ENCODE peak calls at places on chromosomes 11 and 22, in ten cellular contexts. D, M, L, G, O, K, R, P, Q and Y are unnamed samples.

GRCh38 chr11:69504127-69504526 is 22.7 kb downstream of the LINC01488 start:
- DNase-seq in D (no peak), M (no peak), L (no peak), G (no peak), O (no peak), K (no peak), R (no peak), P (no peak), Q (no peak), Y (no peak)

GRCh38 chr11:104897891-104898684 is at the start of gene CASP12:
- DNase-seq in D (no peak), M (no peak), L (no peak), G (peak), O (no peak), K (no peak), R (no peak), P (no peak), Q (peak), Y (no peak)

GRCh38 chr11:103295704-103296103 is 186.5 kb downstream of the DYNC2H1 start:
- DNase-seq in D (no peak), M (no peak), L (no peak), G (peak), O (no peak), K (no peak), R (no peak), P (no peak), Q (no peak), Y (no peak)

GRCh38 chr11:57345555-57346151 is 7.5 kb downstream of the P2RX3 start:
- DNase-seq in D (peak), M (peak), L (no peak), G (peak), O (peak), K (peak), R (no peak), P (peak), Q (peak), Y (no peak)

GRCh38 chr22:35887296-35887875 is 141.2 kb downstream of the RBFOX2 start:
- DNase-seq in D (no peak), M (no peak), L (no peak), G (no peak), O (no peak), K (no peak), R (no peak), P (no peak), Q (no peak), Y (no peak)

GRCh38 chr11:119504366-119504765 is 81.4 kb upstream of the THY1 start:
- DNase-seq in D (no peak), M (no peak), L (no peak), G (no peak), O (no peak), K (no peak), R (no peak), P (no peak), Q (no peak), Y (no peak)

GRCh38 chr11:100681064-100681502 is 6.0 kb upstream of the ARHGAP42 start:
- DNase-seq in D (no peak), M (peak), L (no peak), G (peak), O (peak), K (peak), R (no peak), P (no peak), Q (peak), Y (no peak)

GRCh38 chr11:17145972-17146371 is 61.8 kb downstream of the PIK3C2A start:
- DNase-seq in D (no peak), M (no peak), L (no peak), G (peak), O (no peak), K (no peak), R (no peak), P (no peak), Q (no peak), Y (no peak)

GRCh38 chr11:104076455-104076854 is 40.0 kb downstream of the DDI1 start:
- DNase-seq in D (no peak), M (no peak), L (no peak), G (no peak), O (no peak), K (no peak), R (no peak), P (no peak), Q (no peak), Y (no peak)

GRCh38 chr11:19018901-19019300 is 41.6 kb downstream of the MRGPRX2 start:
- DNase-seq in D (no peak), M (no peak), L (no peak), G (no peak), O (no peak), K (no peak), R (no peak), P (no peak), Q (no peak), Y (no peak)

DNA sequence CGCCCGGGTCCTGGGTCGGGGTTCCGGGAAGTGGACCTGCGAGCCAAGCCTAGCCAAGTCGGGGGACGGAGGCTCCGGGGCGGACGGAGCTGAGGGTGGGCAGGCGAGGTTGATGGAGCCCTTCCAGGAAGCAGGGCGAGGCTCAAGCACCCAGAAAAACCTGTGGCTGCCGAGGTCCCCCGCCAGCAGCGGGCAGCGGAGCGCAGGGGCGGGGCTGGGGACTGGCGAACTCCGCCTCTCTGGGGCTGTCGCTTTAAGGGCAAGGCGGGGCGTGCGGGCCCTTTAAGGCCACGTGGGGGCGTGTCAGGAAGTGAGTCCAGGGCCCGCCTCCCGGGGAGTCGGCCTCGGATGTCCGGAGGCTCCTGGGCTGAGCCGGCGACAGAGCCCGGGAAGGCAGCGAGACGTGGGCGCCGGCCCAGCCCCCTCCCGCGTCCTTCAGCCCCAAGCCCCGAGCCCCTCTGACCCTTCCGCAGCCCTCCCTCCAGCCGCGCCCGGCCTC is at the start of gene SLC35C1:
- DNase-seq in D (peak), M (peak), L (peak), G (peak), O (peak), K (peak), R (peak), P (peak), Q (peak), Y (peak)
- TF ChIP-seq CTCF in D (no peak), M (no peak), L (peak), G (no peak), O (no peak), K (no peak), R (peak), P (peak), Q (peak), Y (no peak)

GRCh38 chr22:30424471-30425326 is 869 bp upstream of the MTFP1 start:
- DNase-seq in D (no peak), M (peak), L (no peak), G (no peak), O (no peak), K (no peak), R (no peak), P (no peak), Q (no peak), Y (no peak)
- TF ChIP-seq CTCF in D (no peak), M (no peak), L (no peak), G (peak), O (no peak), K (no peak), R (peak), P (no peak), Q (peak), Y (no peak)

GRCh38 chr11:131217313-131218297 is 152.8 kb upstream of the NTM start:
- DNase-seq in D (no peak), M (no peak), L (no peak), G (no peak), O (no peak), K (no peak), R (no peak), P (no peak), Q (no peak), Y (no peak)
- TF ChIP-seq CTCF in D (no peak), M (no peak), L (peak), G (no peak), O (no peak), K (no peak), R (peak), P (peak), Q (peak), Y (peak)

GRCh38 chr11:116217006-116217405 is 555.8 kb downstream of the BUD13 start:
- DNase-seq in D (no peak), M (peak), L (no peak), G (peak), O (no peak), K (no peak), R (no peak), P (peak), Q (no peak), Y (no peak)
- TF ChIP-seq CTCF in D (no peak), M (peak), L (peak), G (peak), O (no peak), K (peak), R (peak), P (peak), Q (peak), Y (no peak)

GRCh38 chr11:31160504-31161422 is 208.8 kb downstream of the DCDC1 start:
- DNase-seq in D (no peak), M (no peak), L (no peak), G (peak), O (no peak), K (no peak), R (no peak), P (no peak), Q (no peak), Y (no peak)
- TF ChIP-seq CTCF in D (peak), M (no peak), L (no peak), G (peak), O (no peak), K (peak), R (no peak), P (no peak), Q (peak), Y (peak)

DNA sequence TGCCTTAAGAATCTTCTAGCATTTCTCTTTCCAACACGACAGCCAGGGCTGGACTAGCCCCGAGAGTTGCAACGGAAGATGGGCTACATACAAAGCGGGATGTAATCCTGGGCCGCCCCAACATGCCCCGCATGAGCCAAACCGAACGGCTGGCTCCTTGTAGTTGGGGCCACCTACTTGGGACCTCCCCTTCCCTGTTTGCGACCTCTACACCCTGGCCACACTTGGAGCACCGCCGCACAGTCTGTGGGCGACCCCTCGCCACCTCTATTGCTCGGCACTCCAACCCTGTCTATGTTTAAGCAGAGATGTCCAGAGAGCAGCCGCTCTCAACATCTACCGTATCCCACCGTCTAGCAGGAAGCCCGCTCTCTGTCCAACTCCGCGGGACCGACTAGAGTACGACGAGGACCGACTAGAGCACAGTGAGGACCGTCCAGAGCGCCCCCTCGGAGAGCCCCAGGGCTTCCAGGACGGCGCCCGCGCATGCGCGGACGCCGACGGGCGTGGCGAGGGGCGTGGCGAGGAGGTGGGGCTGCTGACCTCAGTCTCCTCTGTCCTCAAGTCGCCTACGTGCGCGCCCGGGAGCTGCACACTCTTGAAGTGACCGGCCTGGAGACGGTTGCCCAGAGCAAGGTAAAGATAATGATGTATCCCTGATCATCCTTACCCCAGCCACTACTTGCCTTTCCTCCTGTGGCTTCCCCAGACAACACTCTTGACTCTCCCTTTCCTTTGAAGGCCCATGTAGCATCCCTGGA is 32.3 kb downstream of the NEAT1 start:
- DNase-seq in D (peak), M (peak), L (no peak), G (peak), O (peak), K (peak), R (no peak), P (peak), Q (peak), Y (no peak)
- TF ChIP-seq CTCF in D (no peak), M (no peak), L (no peak), G (no peak), O (no peak), K (no peak), R (no peak), P (peak), Q (peak), Y (no peak)